ENCODE peak calls at places on chromosome 6, in ten cellular contexts. I, F, Q, H, A, V, U, R, P and L are unnamed samples.

GRCh38 chr6:110085285-110085684 is 94.2 kb downstream of the WASF1 start:
- DNase-seq in I (no peak), F (no peak), Q (no peak), H (no peak), A (no peak), V (no peak), U (no peak), R (no peak), P (no peak), L (no peak)

GRCh38 chr6:14610141-14610540 is 492.6 kb downstream of the CD83 start:
- DNase-seq in I (no peak), F (no peak), Q (no peak), H (no peak), A (no peak), V (no peak), U (no peak), R (no peak), P (no peak), L (no peak)

GRCh38 chr6:6823568-6824224 is 235.2 kb downstream of the LY86 start:
- DNase-seq in I (no peak), F (peak), Q (no peak), H (no peak), A (no peak), V (no peak), U (no peak), R (no peak), P (no peak), L (no peak)

GRCh38 chr6:41503841-41504525 is 42.2 kb upstream of the FOXP4 start:
- DNase-seq in I (peak), F (no peak), Q (peak), H (peak), A (no peak), V (no peak), U (peak), R (peak), P (no peak), L (peak)

GRCh38 chr6:65637289-65638046 is 69.6 kb downstream of the EYS start:
- DNase-seq in I (no peak), F (no peak), Q (no peak), H (no peak), A (no peak), V (no peak), U (no peak), R (no peak), P (no peak), L (no peak)

GRCh38 chr6:53179961-53180651 is 31.5 kb upstream of the GCM1 start:
- DNase-seq in I (no peak), F (peak), Q (peak), H (peak), A (no peak), V (no peak), U (peak), R (no peak), P (no peak), L (peak)

GRCh38 chr6:170291271-170292110 is 613 bp upstream of the DLL1 start:
- DNase-seq in I (peak), F (peak), Q (no peak), H (no peak), A (no peak), V (no peak), U (peak), R (peak), P (peak), L (peak)

GRCh38 chr6:78746457-78746856 is 120.9 kb upstream of the IRAK1BP1 start:
- DNase-seq in I (no peak), F (no peak), Q (no peak), H (no peak), A (peak), V (peak), U (no peak), R (peak), P (no peak), L (no peak)

DNA sequence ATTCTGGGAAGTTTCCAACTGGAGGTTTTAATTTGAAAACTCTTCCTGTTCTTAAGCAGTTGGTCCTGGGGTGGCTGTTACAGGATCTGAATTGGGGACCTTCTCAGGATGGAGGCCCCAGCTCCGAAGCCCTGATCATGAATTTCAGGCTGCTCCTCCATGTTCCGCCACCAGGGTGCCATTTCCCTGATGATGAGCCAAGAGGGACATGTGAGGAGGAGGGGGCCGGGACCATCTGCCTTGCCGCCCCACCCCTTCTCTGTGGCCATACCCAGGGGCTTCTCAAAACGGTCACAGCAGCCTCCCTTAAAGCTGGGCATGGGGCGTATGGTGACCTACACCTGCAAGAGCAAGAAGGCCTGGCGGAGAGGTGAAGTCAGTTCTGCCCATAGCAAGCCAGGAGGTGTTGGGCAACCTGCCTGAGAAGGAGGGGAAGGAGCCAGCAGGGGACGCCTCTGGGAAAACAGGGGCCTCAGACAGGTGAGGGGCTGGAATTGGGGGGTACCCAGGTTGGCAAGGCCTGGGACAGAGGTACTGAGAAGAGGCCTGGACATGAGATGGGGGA is 3.6 kb upstream of the BAK1 start:
- DNase-seq in I (no peak), F (no peak), Q (no peak), H (no peak), A (no peak), V (no peak), U (no peak), R (no peak), P (no peak), L (no peak)
- TF ChIP-seq CTCF in I (peak), F (peak), Q (no peak), H (peak), A (peak), V (peak), U (no peak), R (peak), P (no peak), L (no peak)

GRCh38 chr6:44627091-44627878 is 239.8 kb downstream of the CDC5L start:
- DNase-seq in I (no peak), F (no peak), Q (no peak), H (no peak), A (no peak), V (no peak), U (peak), R (no peak), P (peak), L (no peak)
- TF ChIP-seq CTCF in I (no peak), F (no peak), Q (no peak), H (no peak), A (no peak), V (peak), U (no peak), R (no peak), P (no peak), L (no peak)

GRCh38 chr6:72246926-72247325 is 360.6 kb downstream of the RIMS1 start:
- DNase-seq in I (no peak), F (no peak), Q (no peak), H (peak), A (no peak), V (no peak), U (no peak), R (no peak), P (no peak), L (no peak)
- TF ChIP-seq CTCF in I (no peak), F (no peak), Q (no peak), H (no peak), A (peak), V (no peak), U (no peak), R (no peak), P (no peak), L (peak)

DNA sequence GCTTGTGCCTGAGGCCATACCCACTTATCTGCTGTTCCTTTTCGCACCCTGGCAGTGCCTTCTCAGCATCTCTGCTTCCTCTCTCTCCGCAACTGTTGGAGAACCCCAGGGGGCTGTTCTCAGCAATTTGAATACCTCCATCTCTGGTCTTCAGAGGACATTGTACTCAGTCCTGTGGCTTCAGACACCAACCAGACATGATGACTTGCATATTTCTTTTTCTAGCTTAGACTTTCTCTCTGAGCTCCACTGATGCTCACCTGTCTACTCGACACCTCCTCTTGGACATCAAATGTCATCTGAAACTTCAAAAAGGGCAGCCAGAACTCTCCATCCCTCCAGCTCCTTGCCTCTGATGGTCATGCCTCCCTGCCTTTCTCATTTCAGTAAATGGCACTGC is 18.9 kb upstream of the KCNK16 start:
- DNase-seq in I (no peak), F (no peak), Q (no peak), H (no peak), A (no peak), V (no peak), U (no peak), R (no peak), P (no peak), L (no peak)
- TF ChIP-seq CTCF in I (no peak), F (no peak), Q (no peak), H (no peak), A (no peak), V (no peak), U (no peak), R (no peak), P (no peak), L (no peak)

DNA sequence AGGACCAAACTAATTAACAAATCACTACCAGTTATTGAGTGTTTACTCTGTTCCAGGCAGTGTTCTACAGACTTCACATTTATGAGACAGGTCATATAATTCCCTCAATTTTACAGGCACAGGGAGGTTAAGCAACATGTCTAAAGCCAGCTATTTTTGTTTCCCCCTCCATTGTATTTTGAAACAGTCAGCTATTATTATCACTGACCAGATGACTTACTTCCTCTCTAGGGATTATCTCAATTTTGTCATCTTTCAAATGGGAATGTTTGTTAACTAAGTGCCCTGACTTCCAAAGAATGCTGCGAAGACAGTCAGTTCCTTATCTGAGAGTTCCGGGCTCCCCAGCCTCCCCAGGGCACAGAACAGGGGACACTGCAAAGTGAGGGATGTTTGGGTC is 5.6 kb upstream of the CNPY3 start:
- DNase-seq in I (no peak), F (no peak), Q (no peak), H (no peak), A (no peak), V (no peak), U (no peak), R (peak), P (no peak), L (no peak)
- TF ChIP-seq CTCF in I (no peak), F (no peak), Q (no peak), H (no peak), A (no peak), V (no peak), U (no peak), R (no peak), P (no peak), L (no peak)